ENCODE peak calls at places on chromosomes 13 and 19, in six cellular contexts. T is NCI-H748 treated with DMSO at 0.1 percent for 48 hours; E is nucleus accumbens; L is activated T-helper 1 cell treated with anti-CD3 and anti-CD28 coated beads, Interleukin-12 subunit alpha, Interleukin-12 subunit beta, Interleukin-2, Interleukin-4 antibody, amounts not matched to agents 30 ng/mL and 10 ng/mL and 1 ng/mL, durations not matched to agents 14 hours and 24 hours and 36 hours; Q is AG04450; M is heart left ventricle. W is an unnamed sample.

GRCh38 chr19:15427991-15428471 is 9.2 kb upstream of the AKAP8L start:
- DNase-seq in M (no peak), Q (no peak), T (no peak), E (no peak), L (no peak), W (no peak)

GRCh38 chr13:25319781-25320180 is 18.4 kb downstream of the NUP58 start:
- DNase-seq in E (no peak), L (no peak), Q (no peak), T (no peak), M (no peak), W (no peak)

GRCh38 chr13:33303885-33304284 is 18.3 kb upstream of the STARD13 start:
- DNase-seq in T (no peak), Q (no peak), M (no peak), E (no peak), L (no peak), W (peak)

GRCh38 chr13:52118595-52118994 is 10.3 kb downstream of the NEK5 start:
- DNase-seq in L (no peak), Q (no peak), E (no peak), M (no peak), T (no peak), W (no peak)

GRCh38 chr13:113123226-113124150 is 889 bp downstream of the F10 start:
- DNase-seq in L (no peak), M (no peak), T (no peak), Q (no peak), E (no peak), W (no peak)

GRCh38 chr19:38695832-38696732 is 48.2 kb downstream of the CAPN12 start:
- DNase-seq in E (no peak), Q (no peak), T (no peak), L (no peak), M (peak), W (no peak)

GRCh38 chr13:74870865-74871264 is 611.1 kb downstream of the TBC1D4 start:
- DNase-seq in L (no peak), E (no peak), T (no peak), Q (no peak), M (no peak), W (peak)

GRCh38 chr13:25286308-25286968 is 850 bp downstream of the MTMR6 start:
- DNase-seq in M (no peak), T (peak), E (no peak), L (peak), Q (no peak), W (peak)

GRCh38 chr19:45591004-45591637 is 6.5 kb upstream of the OPA3 start:
- DNase-seq in Q (no peak), T (no peak), L (peak), M (no peak), E (no peak), W (no peak)

GRCh38 chr13:108326318-108326717 is 56.8 kb downstream of the TNFSF13B start:
- DNase-seq in Q (no peak), L (no peak), T (peak), E (no peak), M (no peak), W (no peak)

GRCh38 chr13:28611654-28612131 is 47.2 kb upstream of the POMP start:
- DNase-seq in Q (no peak), M (no peak), T (no peak), E (no peak), L (peak), W (peak)

GRCh38 chr19:4694211-4694987 is 24.3 kb upstream of the MYDGF start:
- DNase-seq in E (peak), Q (peak), M (no peak), L (no peak), T (no peak), W (peak)

GRCh38 chr19:17346109-17346671 is 8.8 kb downstream of the GTPBP3 start:
- DNase-seq in M (peak), E (peak), L (peak), T (peak), Q (no peak), W (peak)

GRCh38 chr13:110268576-110269185 is 38.3 kb downstream of the COL4A1 start:
- DNase-seq in M (peak), Q (no peak), E (no peak), L (no peak), T (no peak), W (no peak)

GRCh38 chr13:99237981-99238662 is 20.1 kb downstream of the GPR18 start:
- DNase-seq in Q (no peak), E (no peak), T (no peak), M (no peak), L (no peak), W (no peak)

GRCh38 chr19:3664879-3665642 is 35.2 kb downstream of the PIP5K1C start:
- DNase-seq in M (no peak), T (no peak), Q (no peak), L (no peak), E (no peak), W (no peak)

GRCh38 chr13:44128522-44128921 is 245.1 kb upstream of the SERP2 start:
- DNase-seq in E (peak), T (no peak), M (peak), L (no peak), Q (no peak), W (peak)

GRCh38 chr13:73065665-73066350 is 7.0 kb downstream of the KLF5 start:
- DNase-seq in M (no peak), T (peak), E (no peak), Q (no peak), L (no peak), W (no peak)

GRCh38 chr13:102606537-102607309 is 9.9 kb downstream of the TPP2 start:
- DNase-seq in Q (no peak), E (no peak), M (no peak), T (no peak), L (no peak), W (no peak)

GRCh38 chr19:8361921-8362793 is 1.8 kb upstream of the ANGPTL4 start:
- DNase-seq in Q (peak), E (peak), M (peak), T (no peak), L (no peak), W (peak)

GRCh38 chr13:106376411-106377112 is 158.9 kb downstream of the EFNB2 start:
- DNase-seq in Q (peak), E (peak), L (no peak), M (no peak), T (no peak), W (peak)

GRCh38 chr13:42894765-42895181 is 97.3 kb downstream of the EPSTI1 start:
- DNase-seq in E (no peak), T (peak), M (peak), Q (no peak), L (no peak), W (peak)

GRCh38 chr19:41299755-41300089 is 10.2 kb upstream of the CCDC97 start:
- DNase-seq in Q (peak), T (no peak), M (peak), L (no peak), E (no peak), W (peak)

GRCh38 chr13:48476215-48476614 is 56.7 kb downstream of the RCBTB2 start:
- DNase-seq in E (no peak), T (no peak), M (no peak), L (no peak), Q (no peak), W (no peak)

GRCh38 chr13:82614086-82614485 is 1268.2 kb downstream of the SLITRK1 start:
- DNase-seq in Q (no peak), T (no peak), E (no peak), M (no peak), L (no peak), W (no peak)

GRCh38 chr19:2274937-2275535 is 6.9 kb downstream of the PEAK3 start:
- DNase-seq in L (no peak), T (no peak), M (peak), E (no peak), Q (no peak), W (peak)

GRCh38 chr19:57239982-57240310 is 486 bp upstream of the ZNF805 start:
- DNase-seq in E (no peak), M (no peak), L (no peak), T (no peak), Q (no peak), W (no peak)

GRCh38 chr13:20128459-20128927 is 32.4 kb downstream of the GJA3 start:
- DNase-seq in L (no peak), Q (no peak), T (no peak), E (no peak), M (no peak), W (no peak)

GRCh38 chr13:77511552-77511951 is 24.0 kb upstream of the SCEL start:
- DNase-seq in Q (no peak), E (no peak), T (peak), M (no peak), L (no peak), W (no peak)

GRCh38 chr19:43306097-43306496 is 36.8 kb upstream of the PSG9 start:
- DNase-seq in T (no peak), Q (no peak), M (no peak), E (no peak), L (no peak), W (no peak)

GRCh38 chr19:6078068-6078467 is 32.2 kb downstream of the RFX2 start:
- DNase-seq in M (no peak), E (no peak), Q (no peak), L (no peak), T (no peak), W (no peak)

GRCh38 chr19:23351806-23352205 is 43.5 kb downstream of the ZNF91 start:
- DNase-seq in Q (no peak), E (no peak), L (no peak), M (no peak), T (no peak), W (no peak)

GRCh38 chr19:35748106-35749020 is at the start of gene LIN37:
- DNase-seq in Q (peak), L (peak), T (peak), E (peak), M (peak), W (peak)

GRCh38 chr19:8151499-8152035 is 2.2 kb upstream of the FBN3 start:
- DNase-seq in L (no peak), Q (no peak), M (no peak), E (no peak), T (no peak), W (no peak)

GRCh38 chr19:4600893-4601292 is 38.4 kb upstream of the TNFAIP8L1 start:
- DNase-seq in M (no peak), E (no peak), T (no peak), Q (no peak), L (no peak), W (no peak)

GRCh38 chr13:78680064-78680463 is 21.1 kb upstream of the OBI1 start:
- DNase-seq in M (no peak), T (peak), Q (no peak), L (no peak), E (no peak), W (no peak)